ENCODE peak calls at places on chromosomes 16 and 17, in six cellular contexts. R is uterus, O is GM12878, C is left ventricle myocardium inferior, L is SK-N-SH, T is PC-3. G is an unnamed sample.

GRCh38 chr16:82481455-82481854 is 145.3 kb upstream of the CDH13 start:
- DNase-seq in R (no peak), L (no peak), T (no peak), O (no peak), C (no peak), G (no peak)

GRCh38 chr16:88703486-88704309 is 2.5 kb downstream of the RNF166 start:
- DNase-seq in C (peak; percentile 55), R (no peak), O (no peak), T (no peak), L (no peak), G (no peak)

GRCh38 chr16:89096768-89097527 is 3.3 kb downstream of the ACSF3 start:
- DNase-seq in O (no peak), T (no peak), L (no peak), R (no peak), C (no peak), G (no peak)

GRCh38 chr17:17206149-17206912 is at the start of gene PLD6:
- DNase-seq in C (peak; percentile 69), L (peak; percentile 96), R (peak; percentile 82), O (peak; percentile 72), T (peak; percentile 74), G (peak; percentile 76)

GRCh38 chr17:15965510-15965909 is 20.6 kb downstream of the ADORA2B start:
- DNase-seq in C (no peak), O (no peak), T (no peak), L (no peak), R (no peak), G (no peak)

GRCh38 chr16:30948956-30949654 is at the start of gene ORAI3:
- DNase-seq in T (peak; percentile 42), L (peak; percentile 80), C (peak; percentile 84), O (no peak), R (peak; percentile 77), G (peak; percentile 82)

GRCh38 chr17:44636562-44636961 is 19.7 kb upstream of the MEIOC start:
- DNase-seq in R (no peak), O (no peak), L (peak; percentile 58), T (peak; percentile 68), C (no peak), G (no peak)

GRCh38 chr16:67111951-67112444 is 2.3 kb downstream of the PHAF1 start:
- DNase-seq in L (no peak), R (no peak), O (no peak), C (no peak), T (no peak), G (no peak)

GRCh38 chr17:51147641-51148040 is 5.7 kb upstream of the NME1 start:
- DNase-seq in R (no peak), O (no peak), T (peak; percentile 28), C (no peak), L (no peak), G (no peak)

GRCh38 chr16:56907401-56907800 is 24.5 kb upstream of the HERPUD1 start:
- DNase-seq in O (no peak), R (no peak), L (no peak), T (no peak), C (no peak), G (no peak)

GRCh38 chr16:56910654-56911539 is 21.0 kb upstream of the HERPUD1 start:
- DNase-seq in O (no peak), R (no peak), L (no peak), C (no peak), T (peak; percentile 2), G (peak; percentile 65)

GRCh38 chr16:56909484-56910113 is 22.3 kb upstream of the HERPUD1 start:
- DNase-seq in L (peak; percentile 49), O (no peak), R (no peak), T (no peak), C (no peak), G (no peak)

GRCh38 chr16:56911771-56912541 is 20.0 kb upstream of the HERPUD1 start:
- DNase-seq in O (peak; percentile 72), L (no peak), R (no peak), C (peak; percentile 23), T (no peak), G (peak; percentile 71)

DNA sequence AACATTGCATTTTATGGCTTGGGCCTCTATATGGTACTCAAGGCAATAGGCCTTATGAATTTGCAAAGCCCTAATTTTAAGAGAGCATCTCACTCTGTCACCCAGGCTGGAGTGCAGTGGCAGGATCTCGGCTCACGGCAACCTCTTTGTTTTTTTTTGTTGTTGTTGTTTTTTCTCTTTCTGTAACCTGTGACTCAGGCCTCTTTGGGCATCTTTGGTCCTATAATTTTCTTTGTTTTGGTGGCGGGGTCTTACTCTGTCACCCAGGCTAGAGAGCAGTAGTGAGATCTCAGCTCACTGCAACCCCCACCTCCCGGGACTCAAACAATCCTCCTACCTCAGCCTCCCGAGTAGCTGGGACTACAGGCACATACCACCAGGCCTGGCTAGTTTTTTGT is 21.8 kb upstream of the HERPUD1 start:
- DNase-seq in O (no peak), C (no peak), L (no peak), T (no peak), R (no peak), G (no peak)
- H3K4me1 ChIP-seq in O (peaks cover 35% of the 10 kb centered on the region), C (peaks cover 36% of the 10 kb centered on the region), L (peaks cover 20% of the 10 kb centered on the region), T (no peaks in the 10 kb centered on the region), R (no peaks in the 10 kb centered on the region), G (peaks cover 28% of the 10 kb centered on the region)

DNA sequence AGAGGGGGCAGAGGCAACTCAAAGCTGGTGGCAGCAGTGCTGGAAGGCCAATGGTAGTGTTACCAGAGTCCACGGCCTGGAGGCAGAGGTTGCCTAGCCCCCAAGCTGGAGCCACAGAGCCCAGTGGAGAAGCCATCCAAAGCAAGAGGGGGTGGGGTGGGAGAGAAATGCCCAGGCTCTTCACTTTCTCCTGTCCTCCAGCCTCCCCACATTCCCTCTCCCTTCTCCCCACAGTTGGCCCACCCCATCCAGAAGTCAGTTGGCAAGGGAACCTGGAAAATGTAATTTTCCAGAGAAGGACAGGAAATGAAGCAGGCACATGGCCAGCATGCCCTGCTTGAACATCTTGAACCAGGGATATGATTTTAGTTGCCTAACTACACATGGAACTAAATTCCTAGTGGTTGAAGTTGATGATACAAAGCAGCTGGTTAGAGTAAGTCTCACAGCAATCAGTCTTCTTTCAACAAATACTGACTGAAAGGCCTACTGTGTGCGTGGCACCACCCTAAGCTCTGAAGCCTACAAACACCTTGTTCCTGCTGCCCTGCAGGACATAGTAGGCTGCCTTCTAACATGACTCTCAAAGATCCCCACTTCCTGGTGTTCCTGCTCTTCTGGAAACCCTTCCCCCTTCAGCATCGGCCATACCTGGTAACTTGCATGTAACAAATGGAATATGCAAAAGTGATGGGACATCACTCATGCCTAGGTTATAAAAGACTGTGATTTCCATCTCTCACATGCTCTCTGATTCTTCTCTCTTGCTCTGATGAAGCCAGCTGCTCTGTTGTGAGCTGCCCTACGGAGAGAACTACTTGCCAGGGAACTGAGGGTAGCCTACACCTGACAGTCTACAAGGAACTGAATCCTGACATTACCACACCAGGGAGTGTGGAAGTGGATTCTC is 73.1 kb upstream of the IRX6 start:
- DNase-seq in C (no peak), R (no peak), T (no peak), L (peak; percentile 15), O (no peak), G (no peak)
- TF ChIP-seq CTCF in C (no peak), R (no peak), T (no peak), L (no peak), O (no peak), G (no peak)

GRCh38 chr17:1767358-1767757 is 5.5 kb downstream of the SERPINF1 start:
- DNase-seq in L (no peak), T (no peak), O (no peak), C (no peak), R (no peak), G (no peak)
- H3K4me1 ChIP-seq in L (peaks cover 21% of the 10 kb centered on the region), T (no peaks in the 10 kb centered on the region), O (peaks cover 24% of the 10 kb centered on the region), C (peaks cover 34% of the 10 kb centered on the region), R (peaks cover 5% of the 10 kb centered on the region), G (no peaks in the 10 kb centered on the region)

DNA sequence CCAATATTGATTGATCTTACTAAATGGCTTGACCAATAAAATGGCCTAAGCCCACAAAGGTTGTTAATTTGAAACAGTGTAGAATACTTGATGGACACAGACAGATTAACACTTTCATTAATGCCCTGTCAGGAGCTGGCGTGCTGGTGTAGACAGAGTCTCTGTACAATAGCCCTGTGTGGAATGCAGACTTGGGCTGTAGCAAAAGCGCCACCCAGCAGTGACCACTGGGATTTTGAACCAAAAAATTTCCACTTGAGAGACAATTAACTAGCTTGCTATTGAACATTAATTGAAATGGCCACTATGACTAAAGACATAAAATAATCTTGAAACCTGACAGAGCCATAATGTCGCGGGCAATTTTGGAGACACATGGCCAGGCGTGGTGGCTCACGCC is 19.7 kb upstream of the GUCY2D start:
- DNase-seq in T (peak; percentile 51), C (no peak), O (no peak), R (no peak), L (no peak), G (no peak)
- TF ChIP-seq CTCF in T (peak; percentile 51), C (no peak), O (peak; percentile 40), R (no peak), L (peak; percentile 48), G (no peak)

DNA sequence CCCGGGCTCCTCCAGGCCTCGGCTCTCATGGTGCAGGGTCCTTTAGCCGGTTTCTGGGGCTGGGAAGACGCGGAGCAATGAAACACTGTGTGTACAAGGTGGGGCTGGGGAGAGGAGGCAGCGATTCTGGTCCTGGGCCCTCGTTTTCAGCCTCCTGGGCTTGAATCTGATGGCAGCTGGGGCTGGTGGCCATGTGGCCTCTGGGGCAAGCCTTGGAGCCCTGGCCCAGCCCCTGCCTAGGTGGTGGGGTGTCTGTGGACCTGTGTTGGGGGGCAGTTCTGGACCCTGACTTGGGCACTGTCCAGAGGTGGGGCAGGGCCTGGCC is 4.1 kb downstream of the FOXJ1 start:
- DNase-seq in O (no peak), R (no peak), L (no peak), C (no peak), T (no peak), G (no peak)
- H3K4me1 ChIP-seq in O (peaks cover 16% of the 10 kb centered on the region), R (no peaks in the 10 kb centered on the region), L (no peaks in the 10 kb centered on the region), C (peaks cover 50% of the 10 kb centered on the region), T (peaks cover 20% of the 10 kb centered on the region), G (peaks cover 4% of the 10 kb centered on the region)

GRCh38 chr17:29212681-29213121 is 32.5 kb upstream of the MYO18A start:
- DNase-seq in L (no peak), O (no peak), C (no peak), T (no peak), R (no peak), G (no peak)
- TF ChIP-seq CTCF in L (no peak), O (no peak), C (no peak), T (no peak), R (no peak), G (no peak)

GRCh38 chr16:85659336-85659735 is 29.4 kb downstream of the GINS2 start:
- DNase-seq in L (no peak), O (no peak), R (no peak), C (peak; percentile 12), T (no peak), G (no peak)
- H3K4me1 ChIP-seq in L (no peaks in the 10 kb centered on the region), O (no peaks in the 10 kb centered on the region), R (no peaks in the 10 kb centered on the region), C (peaks cover 23% of the 10 kb centered on the region), T (no peaks in the 10 kb centered on the region), G (peaks cover 19% of the 10 kb centered on the region)

DNA sequence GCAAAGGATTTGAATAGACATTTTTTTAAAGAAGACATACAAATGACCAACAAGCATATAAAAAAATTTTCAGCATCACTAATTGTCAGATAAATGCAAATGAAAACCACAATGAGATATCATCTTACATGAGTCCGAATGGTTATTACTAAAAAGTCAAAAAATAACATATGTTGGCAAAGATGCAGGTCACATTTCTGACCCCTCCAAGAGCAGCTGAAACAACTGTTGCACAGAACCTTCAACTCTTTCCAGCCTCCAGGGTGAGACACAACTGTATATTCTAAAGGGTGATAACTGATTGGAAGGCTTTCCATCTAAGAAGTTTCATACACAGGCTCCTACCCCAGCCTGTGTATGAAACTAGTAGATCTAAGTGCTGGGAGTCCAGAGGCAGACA is 51.9 kb downstream of the SLFN5 start:
- DNase-seq in O (no peak), T (no peak), C (no peak), R (no peak), L (no peak), G (no peak)
- TF ChIP-seq CTCF in O (no peak), T (no peak), C (no peak), R (no peak), L (no peak), G (no peak)

G was measured in right atrium auricular region.